ENCODE peak calls at places on chromosomes 11 and 22, in ten cellular contexts. T is stimulated activated CD8-positive, alpha-beta memory T cell treated with anti-CD3 and anti-CD28 coated beads, Interleukin-15, amount 100 ng/mL, for 4 hours; G is NCI-H1930; Y is stimulated activated CD4-positive, alpha-beta T cell treated with anti-CD3 and anti-CD28 coated beads, Interleukin-4, amount 100 ng/mL, for 24 hours; S is PC-9; P is skeletal muscle cell; A is memory B cell; Q is AG09309; K is LoVo; H is RKO. M is an unnamed sample.

GRCh38 chr22:42301072-42301741 is 30.8 kb upstream of the TCF20 start:
- DNase-seq in T (no peak), G (no peak), Y (no peak), S (no peak), P (no peak), A (no peak), Q (no peak), K (no peak), H (no peak), M (no peak)

GRCh38 chr11:29962243-29962642 is 54.6 kb downstream of the KCNA4 start:
- DNase-seq in T (no peak), G (no peak), Y (no peak), S (peak), P (no peak), A (no peak), Q (no peak), K (no peak), H (peak), M (no peak)

GRCh38 chr11:14288189-14288935 is 70.6 kb downstream of the RRAS2 start:
- DNase-seq in T (no peak), G (no peak), Y (no peak), S (peak), P (no peak), A (no peak), Q (peak), K (no peak), H (no peak), M (peak)

GRCh38 chr11:4071828-4072421 is 22.7 kb upstream of the RRM1 start:
- DNase-seq in T (no peak), G (no peak), Y (no peak), S (no peak), P (no peak), A (no peak), Q (no peak), K (no peak), H (no peak), M (no peak)

GRCh38 chr11:115241899-115242298 is 262.3 kb downstream of the CADM1 start:
- DNase-seq in T (no peak), G (no peak), Y (no peak), S (no peak), P (no peak), A (no peak), Q (no peak), K (no peak), H (no peak), M (no peak)

GRCh38 chr11:128814856-128815705 is 52.0 kb downstream of the KCNJ1 start:
- DNase-seq in T (no peak), G (no peak), Y (no peak), S (no peak), P (peak), A (no peak), Q (peak), K (no peak), H (no peak), M (peak)

GRCh38 chr22:49789289-49790141 is 38.2 kb downstream of the BRD1 start:
- DNase-seq in T (no peak), G (no peak), Y (peak), S (no peak), P (peak), A (no peak), Q (no peak), K (no peak), H (no peak), M (no peak)

GRCh38 chr11:94513091-94513490 is 830 bp downstream of the C11orf97 start:
- DNase-seq in T (no peak), G (no peak), Y (no peak), S (no peak), P (no peak), A (no peak), Q (no peak), K (no peak), H (no peak), M (peak)

GRCh38 chr11:117859061-117859460 is 17.4 kb downstream of the FXYD6 start:
- DNase-seq in T (no peak), G (no peak), Y (no peak), S (no peak), P (no peak), A (no peak), Q (no peak), K (no peak), H (no peak), M (no peak)

GRCh38 chr22:28075260-28075981 is 156.4 kb upstream of the PITPNB start:
- DNase-seq in T (no peak), G (no peak), Y (no peak), S (no peak), P (peak), A (no peak), Q (peak), K (no peak), H (peak), M (peak)

GRCh38 chr22:24142241-24142640 is 39.0 kb upstream of the SUSD2 start:
- DNase-seq in T (no peak), G (no peak), Y (no peak), S (no peak), P (no peak), A (no peak), Q (no peak), K (no peak), H (no peak), M (peak)

GRCh38 chr11:64067257-64067993 is 31.7 kb downstream of the FLRT1 start:
- DNase-seq in T (peak), G (no peak), Y (no peak), S (no peak), P (no peak), A (no peak), Q (no peak), K (no peak), H (no peak), M (no peak)

GRCh38 chr11:131522851-131523250 is 152.4 kb downstream of the NTM start:
- DNase-seq in T (no peak), G (no peak), Y (no peak), S (no peak), P (no peak), A (no peak), Q (no peak), K (no peak), H (no peak), M (peak)

GRCh38 chr22:37739000-37739399 is 42.2 kb downstream of the TRIOBP start:
- DNase-seq in T (no peak), G (no peak), Y (no peak), S (no peak), P (peak), A (no peak), Q (no peak), K (no peak), H (no peak), M (no peak)

GRCh38 chr22:27461470-27461869 is 340.1 kb downstream of the MN1 start:
- DNase-seq in T (no peak), G (no peak), Y (no peak), S (peak), P (peak), A (no peak), Q (peak), K (peak), H (no peak), M (peak)

GRCh38 chr11:5818245-5818865 is 9.6 kb downstream of the OR52N2 start:
- DNase-seq in T (no peak), G (no peak), Y (no peak), S (no peak), P (no peak), A (no peak), Q (no peak), K (no peak), H (no peak), M (no peak)

GRCh38 chr11:6531267-6531752 is 34.2 kb downstream of the DNHD1 start:
- DNase-seq in T (no peak), G (no peak), Y (peak), S (no peak), P (no peak), A (no peak), Q (peak), K (peak), H (peak), M (peak)

GRCh38 chr22:32695451-32695891 is 106.0 kb upstream of the TIMP3 start:
- DNase-seq in T (no peak), G (no peak), Y (no peak), S (peak), P (peak), A (no peak), Q (no peak), K (peak), H (peak), M (peak)

GRCh38 chr11:67031791-67032561 is 9.0 kb downstream of the SYT12 start:
- DNase-seq in T (no peak), G (no peak), Y (no peak), S (peak), P (no peak), A (no peak), Q (no peak), K (no peak), H (no peak), M (peak)

GRCh38 chr11:2559527-2560311 is 114.9 kb downstream of the KCNQ1 start:
- DNase-seq in T (no peak), G (no peak), Y (no peak), S (no peak), P (no peak), A (no peak), Q (no peak), K (no peak), H (no peak), M (no peak)

GRCh38 chr22:39809772-39810557 is 83.6 kb downstream of the ENTHD1 start:
- DNase-seq in T (no peak), G (no peak), Y (no peak), S (no peak), P (no peak), A (no peak), Q (no peak), K (no peak), H (no peak), M (no peak)

GRCh38 chr11:115724709-115725108 is 220.5 kb upstream of the CADM1 start:
- DNase-seq in T (no peak), G (no peak), Y (no peak), S (no peak), P (no peak), A (no peak), Q (peak), K (no peak), H (no peak), M (peak)

GRCh38 chr11:69691449-69691848 is 12.4 kb downstream of the FGF19 start:
- DNase-seq in T (no peak), G (no peak), Y (no peak), S (peak), P (no peak), A (no peak), Q (no peak), K (peak), H (peak), M (no peak)

GRCh38 chr11:133361689-133361994 is 170.7 kb downstream of the OPCML start:
- DNase-seq in T (no peak), G (no peak), Y (no peak), S (no peak), P (no peak), A (no peak), Q (no peak), K (no peak), H (no peak), M (no peak)

GRCh38 chr11:9973921-9974320 is 310.0 kb downstream of the SWAP70 start:
- DNase-seq in T (no peak), G (no peak), Y (no peak), S (no peak), P (no peak), A (no peak), Q (no peak), K (no peak), H (peak), M (peak)

GRCh38 chr22:32947581-32947980 is 110.6 kb downstream of the SYN3 start:
- DNase-seq in T (no peak), G (no peak), Y (no peak), S (no peak), P (no peak), A (no peak), Q (no peak), K (no peak), H (no peak), M (no peak)

GRCh38 chr22:46104170-46104880 is 46.0 kb upstream of the PPARA start:
- DNase-seq in T (no peak), G (no peak), Y (no peak), S (no peak), P (no peak), A (no peak), Q (no peak), K (no peak), H (no peak), M (no peak)

GRCh38 chr11:85647078-85647477 is 689 bp upstream of the TMEM126A start:
- DNase-seq in T (no peak), G (no peak), Y (no peak), S (peak), P (no peak), A (no peak), Q (no peak), K (no peak), H (no peak), M (no peak)

GRCh38 chr22:42289671-42290269 is 19.3 kb upstream of the TCF20 start:
- DNase-seq in T (no peak), G (no peak), Y (no peak), S (no peak), P (no peak), A (no peak), Q (no peak), K (no peak), H (no peak), M (no peak)

GRCh38 chr22:45212306-45212709 is 28.4 kb downstream of the KIAA0930 start:
- DNase-seq in T (no peak), G (no peak), Y (no peak), S (no peak), P (peak), A (no peak), Q (peak), K (no peak), H (no peak), M (peak)

GRCh38 chr22:43490311-43490710 is 78.5 kb downstream of the MPPED1 start:
- DNase-seq in T (no peak), G (no peak), Y (no peak), S (no peak), P (no peak), A (no peak), Q (no peak), K (no peak), H (no peak), M (no peak)

GRCh38 chr22:30572840-30573593 is 1.4 kb downstream of the GAL3ST1 start:
- DNase-seq in T (no peak), G (no peak), Y (no peak), S (no peak), P (no peak), A (no peak), Q (no peak), K (no peak), H (no peak), M (peak)

GRCh38 chr11:130999992-131000770 is 83.9 kb upstream of the SNX19 start:
- DNase-seq in T (no peak), G (no peak), Y (no peak), S (peak), P (peak), A (no peak), Q (peak), K (peak), H (peak), M (peak)

GRCh38 chr22:22362939-22363338 is 118.4 kb downstream of the VPREB1 start:
- DNase-seq in T (no peak), G (no peak), Y (no peak), S (no peak), P (no peak), A (no peak), Q (no peak), K (no peak), H (no peak), M (no peak)

GRCh38 chr11:8063319-8063718 is 17.7 kb upstream of the TUB start:
- DNase-seq in T (no peak), G (no peak), Y (no peak), S (no peak), P (peak), A (peak), Q (no peak), K (no peak), H (no peak), M (no peak)